ENCODE peak calls at places on chromosome 6, in nine cellular contexts. C, L, H, E, V, O, D, G and I are unnamed samples.

GRCh38 chr6:70456725-70457124 is 43.4 kb downstream of the FAM135A start:
- DNase-seq in C (no peak), L (no peak), H (no peak), E (no peak), V (no peak), O (no peak), D (no peak), G (no peak), I (no peak)

GRCh38 chr6:47464052-47464451 is 13.5 kb upstream of the CD2AP start:
- DNase-seq in C (no peak), L (no peak), H (no peak), E (peak; percentile 42), V (no peak), O (no peak), D (peak; percentile 24), G (no peak), I (no peak)

GRCh38 chr6:88105741-88106340 is 58.2 kb downstream of the SPACA1 start:
- DNase-seq in C (peak; percentile 28), L (no peak), H (no peak), E (no peak), V (no peak), O (no peak), D (no peak), G (no peak), I (no peak)

GRCh38 chr6:125947581-125947980 is 9.0 kb upstream of the HINT3 start:
- DNase-seq in C (peak; percentile 55), L (no peak), H (no peak), E (no peak), V (no peak), O (no peak), D (peak; percentile 52), G (no peak), I (peak; percentile 91)

GRCh38 chr6:16168858-16169257 is 40.0 kb downstream of the MYLIP start:
- DNase-seq in C (peak; percentile 31), L (peak; percentile 10), H (no peak), E (peak; percentile 8), V (no peak), O (no peak), D (no peak), G (peak; percentile 53), I (peak; percentile 45)

GRCh38 chr6:149484733-149485700 is at the start of gene ZC3H12D:
- DNase-seq in C (peak; percentile 5), L (peak; percentile 38), H (peak; percentile 70), E (no peak), V (no peak), O (peak; percentile 90), D (peak; percentile 86), G (no peak), I (peak; percentile 52)

GRCh38 chr6:135506270-135506997 is 8.9 kb upstream of the AHI1 start:
- DNase-seq in C (peak; percentile 38), L (no peak), H (no peak), E (peak; percentile 31), V (no peak), O (no peak), D (peak; percentile 56), G (peak; percentile 51), I (peak; percentile 73)

GRCh38 chr6:34888441-34888820 is 589 bp upstream of the TAF11 start:
- DNase-seq in C (no peak), L (no peak), H (no peak), E (peak; percentile 30), V (no peak), O (no peak), D (peak; percentile 8), G (no peak), I (no peak)

GRCh38 chr6:129766959-129767728 is 57.2 kb upstream of the ARHGAP18 start:
- DNase-seq in C (peak; percentile 69), L (no peak), H (peak; percentile 39), E (peak; percentile 42), V (peak; percentile 58), O (peak; percentile 84), D (peak; percentile 55), G (peak; percentile 82), I (peak; percentile 73)

GRCh38 chr6:164057876-164058275 is 643.4 kb downstream of the QKI start:
- DNase-seq in C (no peak), L (no peak), H (no peak), E (no peak), V (no peak), O (no peak), D (no peak), G (no peak), I (no peak)

GRCh38 chr6:70108230-70108629 is 194.7 kb downstream of the COL9A1 start:
- DNase-seq in C (peak; percentile 18), L (peak; percentile 10), H (no peak), E (no peak), V (no peak), O (no peak), D (peak; percentile 52), G (peak; percentile 41), I (peak; percentile 55)

GRCh38 chr6:348860-349396 is 42.6 kb upstream of the IRF4 start:
- DNase-seq in C (no peak), L (no peak), H (no peak), E (no peak), V (no peak), O (no peak), D (no peak), G (no peak), I (no peak)

GRCh38 chr6:11848852-11849731 is 70.5 kb upstream of the ADTRP start:
- DNase-seq in C (peak; percentile 67), L (no peak), H (no peak), E (peak; percentile 5), V (no peak), O (no peak), D (no peak), G (no peak), I (peak; percentile 33)

GRCh38 chr6:55433446-55434130 is 106.3 kb downstream of the GFRAL start:
- DNase-seq in C (peak; percentile 63), L (no peak), H (no peak), E (no peak), V (no peak), O (no peak), D (no peak), G (no peak), I (peak; percentile 50)